ENCODE peak calls at places on chromosomes 13 and 19, in seven cellular contexts. B is stimulated activated CD8-positive, alpha-beta memory T cell treated with anti-CD3 and anti-CD28 coated beads, Interleukin-7, amount 100 ng/mL, for 4 hours; C is thoracic aorta; F is BE2C; L is left cardiac atrium; D is cardiac muscle cell; K is non-pigmented ciliary epithelial cell. G is an unnamed sample.

GRCh38 chr13:64099994-64100393 is 2684.3 kb upstream of the PCDH20 start:
- DNase-seq in B (no peak), F (no peak), L (no peak), D (peak; percentile 3), K (no peak), C (no peak), G (no peak)

GRCh38 chr13:99656092-99656745 is 154.9 kb downstream of the TM9SF2 start:
- DNase-seq in K (no peak), D (peak; percentile 88), B (peak; percentile 68), L (peak; percentile 73), C (peak; percentile 35), F (peak; percentile 78), G (peak; percentile 53)

GRCh38 chr13:51861728-51862300 is at the start of gene CCDC70:
- DNase-seq in K (peak; percentile 32), D (no peak), C (no peak), L (no peak), F (no peak), B (peak; percentile 22), G (no peak)

GRCh38 chr19:38273499-38273898 is 9.1 kb downstream of the SPINT2 start:
- DNase-seq in F (no peak), D (no peak), C (no peak), L (no peak), K (no peak), B (no peak), G (no peak)

GRCh38 chr13:20045946-20046548 is 87.5 kb downstream of the ZMYM2 start:
- DNase-seq in K (no peak), F (no peak), C (no peak), D (no peak), B (no peak), L (no peak), G (no peak)

GRCh38 chr13:98083936-98084335 is 59.0 kb upstream of the FARP1 start:
- DNase-seq in K (no peak), F (no peak), D (no peak), B (no peak), L (no peak), C (no peak), G (peak; percentile 41)

GRCh38 chr19:48845384-48845783 is 9.1 kb upstream of the HSD17B14 start:
- DNase-seq in C (no peak), B (no peak), D (no peak), L (no peak), K (no peak), F (no peak), G (no peak)

GRCh38 chr19:3098515-3099346 is 4.6 kb downstream of the GNA11 start:
- DNase-seq in B (no peak), C (no peak), D (no peak), F (no peak), K (no peak), L (peak; percentile 87), G (peak; percentile 47)

GRCh38 chr13:85386424-85386823 is 412.8 kb downstream of the SLITRK6 start:
- DNase-seq in B (no peak), K (no peak), D (peak; percentile 5), C (no peak), L (no peak), F (peak; percentile 23), G (no peak)

GRCh38 chr19:39065928-39066327 is 18.2 kb upstream of the ACP7 start:
- DNase-seq in F (no peak), D (no peak), L (no peak), C (no peak), K (no peak), B (no peak), G (no peak)

GRCh38 chr13:40764587-40765403 is 6.2 kb downstream of the MRPS31 start:
- DNase-seq in F (no peak), B (no peak), K (no peak), D (no peak), L (no peak), C (no peak), G (no peak)

G was measured in MG63.